ENCODE peak calls at places on chromosomes 3 and 15, in five cellular contexts. One of them, this sample, is unnamed.

GRCh38 chr3:123067689-123068226 is 933 bp downstream of the PDIA5 start:
- DNase-seq in GM12878: no peak
- DNase-seq in HepG2: no peak
- DNase-seq in K562: no peak
- DNase-seq in H1: no peak
- DNase-seq in this sample: peak

GRCh38 chr15:51883436-51883835 is 54.0 kb downstream of the TMOD3 start:
- DNase-seq in K562: no peak
- DNase-seq in H1: no peak
- DNase-seq in GM12878: no peak
- DNase-seq in HepG2: no peak
- DNase-seq in this sample: no peak

GRCh38 chr15:28981921-28982320 is 96.1 kb downstream of the APBA2 start:
- DNase-seq in H1: no peak
- DNase-seq in K562: no peak
- DNase-seq in HepG2: no peak
- DNase-seq in GM12878: no peak
- DNase-seq in this sample: no peak

GRCh38 chr15:51090753-51091152 is 4.0 kb downstream of the TNFAIP8L3 start:
- DNase-seq in HepG2: no peak
- DNase-seq in H1: no peak
- DNase-seq in K562: no peak
- DNase-seq in GM12878: no peak
- DNase-seq in this sample: no peak

GRCh38 chr3:45082139-45082538 is 56.0 kb downstream of the CLEC3B start:
- DNase-seq in K562: no peak
- DNase-seq in HepG2: no peak
- DNase-seq in GM12878: no peak
- DNase-seq in H1: no peak
- DNase-seq in this sample: no peak

GRCh38 chr15:81633889-81634288 is 259.9 kb upstream of the TMC3 start:
- DNase-seq in GM12878: no peak
- DNase-seq in H1: no peak
- DNase-seq in K562: no peak
- DNase-seq in HepG2: no peak
- DNase-seq in this sample: peak

GRCh38 chr15:20280933-20281463 is 260.6 kb downstream of the GOLGA6L6 start:
- DNase-seq in HepG2: no peak
- DNase-seq in GM12878: no peak
- DNase-seq in H1: no peak
- DNase-seq in K562: no peak
- DNase-seq in this sample: no peak

GRCh38 chr3:186930143-186930638 is at the start of gene ST6GAL1:
- DNase-seq in K562: peak
- DNase-seq in H1: peak
- DNase-seq in HepG2: peak
- DNase-seq in GM12878: peak
- DNase-seq in this sample: peak

GRCh38 chr3:185272051-185272450 is 18.2 kb upstream of the EHHADH start:
- DNase-seq in HepG2: no peak
- DNase-seq in K562: no peak
- DNase-seq in H1: no peak
- DNase-seq in GM12878: no peak
- DNase-seq in this sample: no peak

GRCh38 chr3:99532246-99532645 is 106.1 kb upstream of the COL8A1 start:
- DNase-seq in K562: peak
- DNase-seq in HepG2: peak
- DNase-seq in H1: peak
- DNase-seq in GM12878: no peak
- DNase-seq in this sample: peak

GRCh38 chr3:48415251-48415953 is 14.5 kb downstream of the PLXNB1 start:
- DNase-seq in HepG2: no peak
- DNase-seq in K562: no peak
- DNase-seq in GM12878: no peak
- DNase-seq in H1: no peak
- DNase-seq in this sample: no peak

GRCh38 chr3:23696842-23697241 is 108.9 kb upstream of the UBE2E1 start:
- DNase-seq in H1: no peak
- DNase-seq in HepG2: no peak
- DNase-seq in GM12878: no peak
- DNase-seq in K562: no peak
- DNase-seq in this sample: no peak

GRCh38 chr3:85161544-85161943 is 202.8 kb downstream of the CADM2 start:
- DNase-seq in HepG2: peak
- DNase-seq in K562: no peak
- DNase-seq in GM12878: no peak
- DNase-seq in H1: no peak
- DNase-seq in this sample: peak

GRCh38 chr3:133384331-133385027 is 15.4 kb upstream of the BFSP2 start:
- DNase-seq in H1: peak
- DNase-seq in GM12878: no peak
- DNase-seq in K562: peak
- DNase-seq in HepG2: peak
- DNase-seq in this sample: peak

GRCh38 chr3:150253622-150254021 is 154.5 kb upstream of the TSC22D2 start:
- DNase-seq in HepG2: peak
- DNase-seq in K562: no peak
- DNase-seq in H1: no peak
- DNase-seq in GM12878: no peak
- DNase-seq in this sample: no peak

GRCh38 chr15:69300129-69300588 is 1.4 kb downstream of the PAQR5 start:
- DNase-seq in H1: peak
- DNase-seq in HepG2: no peak
- DNase-seq in GM12878: no peak
- DNase-seq in K562: no peak
- DNase-seq in this sample: peak

GRCh38 chr15:98889930-98890695 is 117.5 kb downstream of the PGPEP1L start:
- DNase-seq in HepG2: no peak
- DNase-seq in K562: no peak
- DNase-seq in H1: no peak
- DNase-seq in GM12878: no peak
- DNase-seq in this sample: peak

GRCh38 chr3:71510485-71510884 is 73.0 kb downstream of the FOXP1 start:
- DNase-seq in HepG2: peak
- DNase-seq in H1: no peak
- DNase-seq in GM12878: no peak
- DNase-seq in K562: no peak
- DNase-seq in this sample: peak

GRCh38 chr15:56053046-56053400 is 59.6 kb upstream of the NEDD4 start:
- DNase-seq in K562: no peak
- DNase-seq in GM12878: no peak
- DNase-seq in HepG2: no peak
- DNase-seq in H1: no peak
- DNase-seq in this sample: no peak

GRCh38 chr3:136711277-136711676 is 40.9 kb downstream of the STAG1 start:
- DNase-seq in HepG2: no peak
- DNase-seq in K562: no peak
- DNase-seq in H1: no peak
- DNase-seq in GM12878: no peak
- DNase-seq in this sample: no peak

GRCh38 chr3:108518895-108519294 is 8.5 kb upstream of the MYH15 start:
- DNase-seq in H1: no peak
- DNase-seq in GM12878: no peak
- DNase-seq in K562: no peak
- DNase-seq in HepG2: no peak
- DNase-seq in this sample: no peak

GRCh38 chr15:42085236-42085605 is 9.1 kb downstream of the PLA2G4D start:
- DNase-seq in H1: no peak
- DNase-seq in HepG2: no peak
- DNase-seq in K562: no peak
- DNase-seq in GM12878: no peak
- DNase-seq in this sample: no peak

GRCh38 chr15:48721061-48721810 is 75.7 kb upstream of the FBN1 start:
- DNase-seq in K562: no peak
- DNase-seq in HepG2: no peak
- DNase-seq in GM12878: no peak
- DNase-seq in H1: no peak
- DNase-seq in this sample: no peak

GRCh38 chr15:90565866-90566265 is 36.1 kb downstream of the CRTC3 start:
- DNase-seq in K562: no peak
- DNase-seq in HepG2: no peak
- DNase-seq in GM12878: no peak
- DNase-seq in H1: no peak
- DNase-seq in this sample: no peak

GRCh38 chr3:176584413-176585176 is 612.7 kb downstream of the TBL1XR1 start:
- DNase-seq in HepG2: no peak
- DNase-seq in K562: no peak
- DNase-seq in H1: no peak
- DNase-seq in GM12878: no peak
- DNase-seq in this sample: no peak

GRCh38 chr3:12449889-12450682 is 34.2 kb upstream of the TSEN2 start:
- DNase-seq in K562: no peak
- DNase-seq in H1: no peak
- DNase-seq in GM12878: no peak
- DNase-seq in HepG2: no peak
- DNase-seq in this sample: no peak

GRCh38 chr3:76063019-76063418 is 277.7 kb upstream of the ZNF717 start:
- DNase-seq in GM12878: no peak
- DNase-seq in K562: no peak
- DNase-seq in HepG2: no peak
- DNase-seq in H1: no peak
- DNase-seq in this sample: no peak

GRCh38 chr3:66497982-66498671 is 2.7 kb downstream of the LRIG1 start:
- DNase-seq in K562: no peak
- DNase-seq in HepG2: no peak
- DNase-seq in GM12878: no peak
- DNase-seq in H1: no peak
- DNase-seq in this sample: no peak

GRCh38 chr3:148023994-148024393 is 614.8 kb downstream of the ZIC1 start:
- DNase-seq in GM12878: no peak
- DNase-seq in H1: no peak
- DNase-seq in HepG2: no peak
- DNase-seq in K562: no peak
- DNase-seq in this sample: no peak

GRCh38 chr3:54304867-54305266 is 182.5 kb downstream of the CACNA2D3 start:
- DNase-seq in HepG2: no peak
- DNase-seq in H1: no peak
- DNase-seq in K562: no peak
- DNase-seq in GM12878: no peak
- DNase-seq in this sample: no peak

GRCh38 chr3:11118181-11118682 is 36.1 kb upstream of the HRH1 start:
- DNase-seq in GM12878: no peak
- DNase-seq in HepG2: no peak
- DNase-seq in K562: no peak
- DNase-seq in H1: no peak
- DNase-seq in this sample: no peak

GRCh38 chr3:149455989-149456388 is 18.5 kb upstream of the TM4SF4 start:
- DNase-seq in HepG2: no peak
- DNase-seq in H1: no peak
- DNase-seq in K562: no peak
- DNase-seq in GM12878: no peak
- DNase-seq in this sample: no peak

GRCh38 chr3:11323827-11324226 is 51.6 kb downstream of the ATG7 start:
- DNase-seq in HepG2: no peak
- DNase-seq in K562: no peak
- DNase-seq in GM12878: no peak
- DNase-seq in H1: no peak
- DNase-seq in this sample: no peak

GRCh38 chr3:197516517-197516889 is 39.3 kb downstream of the BDH1 start:
- DNase-seq in H1: no peak
- DNase-seq in HepG2: peak
- DNase-seq in K562: peak
- DNase-seq in GM12878: no peak
- DNase-seq in this sample: peak

DNA sequence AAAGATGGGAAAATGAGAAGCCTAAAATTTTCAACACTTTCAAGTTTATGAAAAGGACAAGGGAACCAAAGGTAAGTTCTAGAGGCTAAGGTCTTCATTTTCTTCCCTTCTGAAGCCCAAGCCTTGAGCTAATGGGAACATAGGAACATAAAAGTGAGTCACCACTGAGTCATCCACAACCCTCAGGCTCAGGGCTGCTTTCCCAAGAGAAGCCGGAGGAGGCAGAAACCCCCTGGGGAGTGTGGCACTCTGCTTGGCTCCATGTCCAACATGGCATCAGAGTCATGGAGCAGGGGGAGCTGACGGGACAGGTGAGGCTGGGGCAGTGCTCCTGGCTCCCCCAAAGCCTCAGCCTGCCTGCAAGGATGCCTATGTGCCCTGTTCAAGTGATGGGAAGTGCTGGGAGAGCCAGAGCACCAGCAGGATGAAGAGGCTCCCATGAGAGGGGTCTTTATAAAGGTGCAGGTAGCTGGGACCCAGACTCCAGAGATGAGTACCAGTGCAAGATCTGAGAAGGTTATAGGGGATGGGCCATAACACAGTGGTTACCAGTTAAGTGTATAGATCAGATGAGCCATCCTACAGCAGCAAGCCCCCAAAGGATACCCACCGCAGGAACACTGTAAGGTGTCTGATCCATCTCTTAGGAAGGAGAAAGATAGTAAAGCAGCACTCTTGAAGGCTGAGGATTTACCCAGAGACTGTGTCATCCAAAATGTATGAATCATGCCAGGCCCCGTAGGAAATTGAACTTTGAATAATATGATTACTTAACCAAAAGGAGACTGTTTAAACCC is 31.8 kb upstream of the RYR3 start:
- DNase-seq in HepG2: no peak
- DNase-seq in GM12878: no peak
- DNase-seq in H1: no peak
- DNase-seq in K562: no peak
- DNase-seq in this sample: peak
- TF ChIP-seq HDAC2 in HepG2: no peak
- TF ChIP-seq HDAC2 in GM12878: no peak
- TF ChIP-seq HDAC2 in H1: no peak
- TF ChIP-seq HDAC2 in K562: no peak
- TF ChIP-seq HDAC2 in this sample: no peak

DNA sequence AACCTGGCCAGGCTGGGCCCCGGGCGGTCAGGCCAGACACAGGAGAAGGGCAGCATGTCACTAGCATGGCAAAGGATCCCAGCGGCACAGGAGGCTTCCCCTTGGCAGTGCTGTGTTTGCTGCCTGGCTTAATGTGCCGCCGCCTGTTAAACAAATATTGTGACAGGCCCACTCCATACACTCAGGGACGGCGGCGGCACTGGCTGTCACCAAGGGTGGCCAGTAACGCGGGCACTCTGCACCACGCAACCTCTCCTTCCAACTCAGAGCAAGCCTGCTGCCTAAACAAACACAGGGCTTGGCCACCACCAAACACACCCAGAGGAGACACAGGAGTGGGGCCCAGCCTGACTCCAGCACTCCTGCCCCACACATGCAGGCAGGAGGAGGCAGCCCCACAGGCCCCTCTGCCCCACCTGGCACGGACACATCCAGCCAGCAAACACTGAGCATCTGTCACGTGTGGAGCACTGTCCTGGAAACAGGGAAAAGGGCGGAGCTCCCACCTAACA is 48.0 kb downstream of the TPRA1 start:
- DNase-seq in H1: no peak
- DNase-seq in K562: no peak
- DNase-seq in GM12878: no peak
- DNase-seq in HepG2: peak
- DNase-seq in this sample: no peak
- TF ChIP-seq HDAC2 in H1: no peak
- TF ChIP-seq HDAC2 in K562: no peak
- TF ChIP-seq HDAC2 in GM12878: no peak
- TF ChIP-seq HDAC2 in HepG2: no peak
- TF ChIP-seq HDAC2 in this sample: no peak

GRCh38 chr3:141306922-141307321 is 61.4 kb upstream of the ZBTB38 start:
- DNase-seq in GM12878: no peak
- DNase-seq in H1: no peak
- DNase-seq in HepG2: no peak
- DNase-seq in K562: no peak
- DNase-seq in this sample: no peak
- TF ChIP-seq HDAC2 in GM12878: no peak
- TF ChIP-seq HDAC2 in H1: no peak
- TF ChIP-seq HDAC2 in HepG2: no peak
- TF ChIP-seq HDAC2 in K562: no peak
- TF ChIP-seq HDAC2 in this sample: no peak

GRCh38 chr15:34275721-34276120 is 50.9 kb downstream of the EMC4 start:
- DNase-seq in H1: no peak
- DNase-seq in K562: no peak
- DNase-seq in HepG2: no peak
- DNase-seq in GM12878: no peak
- DNase-seq in this sample: no peak
- TF ChIP-seq HDAC2 in H1: no peak
- TF ChIP-seq HDAC2 in K562: no peak
- TF ChIP-seq HDAC2 in HepG2: no peak
- TF ChIP-seq HDAC2 in GM12878: no peak
- TF ChIP-seq HDAC2 in this sample: no peak